ENCODE peak calls at places on chromosomes 2 and 18, in eight cellular contexts. I is SK-N-SH, W is PC-9, R is left lung, H is SK-N-MC, B is psoas muscle, Y is ovary, S is astrocyte. P is an unnamed sample. For H3K36me3, the result is how much of the 10 kb centered on the place peaks cover.

GRCh38 chr2:36174920-36175319 is 180.7 kb upstream of the CRIM1 start:
- DNase-seq in I (no peak), W (no peak), R (no peak), H (no peak), B (no peak), Y (no peak), S (no peak), P (no peak)

GRCh38 chr18:34783485-34783884 is 73.4 kb downstream of the DTNA start:
- DNase-seq in I (no peak), W (no peak), R (no peak), H (no peak), B (no peak), Y (no peak), S (peak), P (no peak)

GRCh38 chr18:10386049-10386448 is 68.4 kb upstream of the APCDD1 start:
- DNase-seq in I (no peak), W (no peak), R (no peak), H (no peak), B (no peak), Y (peak), S (no peak), P (no peak)

GRCh38 chr2:168731002-168731401 is 71.4 kb upstream of the NOSTRIN start:
- DNase-seq in I (no peak), W (no peak), R (no peak), H (no peak), B (no peak), Y (no peak), S (no peak), P (no peak)

GRCh38 chr18:37385846-37386435 is 179.7 kb downstream of the CELF4 start:
- DNase-seq in I (peak), W (no peak), R (no peak), H (no peak), B (no peak), Y (no peak), S (no peak), P (no peak)

GRCh38 chr18:47283476-47283875 is 32.0 kb upstream of the SKOR2 start:
- DNase-seq in I (peak), W (no peak), R (no peak), H (peak), B (no peak), Y (no peak), S (peak), P (peak)

GRCh38 chr2:141498561-141498960 is 632.3 kb downstream of the LRP1B start:
- DNase-seq in I (no peak), W (no peak), R (no peak), H (no peak), B (no peak), Y (no peak), S (peak), P (no peak)

GRCh38 chr18:46754188-46754587 is 2.7 kb downstream of the ST8SIA5 start:
- DNase-seq in I (no peak), W (peak), R (no peak), H (no peak), B (no peak), Y (no peak), S (no peak), P (no peak)

GRCh38 chr2:196448680-196449079 is 190.8 kb upstream of the CCDC150 start:
- DNase-seq in I (no peak), W (no peak), R (no peak), H (no peak), B (no peak), Y (no peak), S (no peak), P (no peak)

GRCh38 chr2:233075141-233075965 is 15.2 kb downstream of the INPP5D start:
- DNase-seq in I (no peak), W (no peak), R (no peak), H (no peak), B (no peak), Y (no peak), S (no peak), P (no peak)

GRCh38 chr2:212408524-212408923 is 130.1 kb downstream of the ERBB4 start:
- DNase-seq in I (no peak), W (no peak), R (no peak), H (no peak), B (no peak), Y (no peak), S (peak), P (no peak)

GRCh38 chr2:215590353-215590752 is 154.5 kb upstream of the FN1 start:
- DNase-seq in I (no peak), W (no peak), R (no peak), H (no peak), B (no peak), Y (no peak), S (no peak), P (no peak)

GRCh38 chr2:160994141-160995002 is 165.9 kb upstream of the TANK start:
- DNase-seq in I (peak), W (peak), R (no peak), H (peak), B (peak), Y (peak), S (peak), P (peak)

GRCh38 chr2:86274265-86274917 is 63.0 kb downstream of the REEP1 start:
- DNase-seq in I (no peak), W (peak), R (no peak), H (no peak), B (no peak), Y (no peak), S (peak), P (no peak)

GRCh38 chr2:121080013-121080772 is 204.8 kb downstream of the TFCP2L1 start:
- DNase-seq in I (peak), W (peak), R (no peak), H (no peak), B (no peak), Y (peak), S (no peak), P (peak)

GRCh38 chr18:25464211-25464610 is 112.2 kb upstream of the ZNF521 start:
- DNase-seq in I (no peak), W (no peak), R (no peak), H (no peak), B (no peak), Y (no peak), S (peak), P (no peak)

GRCh38 chr2:147019296-147019695 is 825.5 kb upstream of the ACVR2A start:
- DNase-seq in I (no peak), W (no peak), R (no peak), H (no peak), B (no peak), Y (no peak), S (no peak), P (no peak)

GRCh38 chr2:168801961-168802824 is at the start of gene NOSTRIN:
- DNase-seq in I (no peak), W (no peak), R (no peak), H (no peak), B (no peak), Y (no peak), S (peak), P (no peak)

GRCh38 chr18:42028232-42028832 is 73.3 kb downstream of the PIK3C3 start:
- DNase-seq in I (peak), W (no peak), R (no peak), H (no peak), B (no peak), Y (no peak), S (peak), P (peak)

GRCh38 chr18:13611058-13611615 is 115.2 kb downstream of the FAM210A start:
- DNase-seq in I (peak), W (no peak), R (no peak), H (no peak), B (peak), Y (no peak), S (peak), P (no peak)

GRCh38 chr2:37566517-37566961 is 104.9 kb downstream of the CDC42EP3 start:
- DNase-seq in I (no peak), W (peak), R (no peak), H (peak), B (no peak), Y (no peak), S (peak), P (no peak)

GRCh38 chr2:204544961-204545860 is at the start of gene PARD3B:
- DNase-seq in I (peak), W (peak), R (peak), H (no peak), B (peak), Y (peak), S (peak), P (peak)

GRCh38 chr2:149363953-149364352 is 33.6 kb downstream of the LYPD6 start:
- DNase-seq in I (no peak), W (no peak), R (no peak), H (no peak), B (no peak), Y (no peak), S (peak), P (no peak)

GRCh38 chr2:69683170-69683971 is 39.8 kb upstream of the AAK1 start:
- DNase-seq in I (peak), W (peak), R (no peak), H (peak), B (no peak), Y (no peak), S (peak), P (no peak)

GRCh38 chr2:120231974-120232635 is 8.9 kb upstream of the TMEM185B start:
- DNase-seq in I (no peak), W (no peak), R (peak), H (no peak), B (peak), Y (peak), S (no peak), P (no peak)

GRCh38 chr2:27798948-27799645 is 27.6 kb downstream of the MRPL33 start:
- DNase-seq in I (no peak), W (peak), R (no peak), H (peak), B (no peak), Y (no peak), S (peak), P (no peak)

GRCh38 chr2:72015281-72015680 is 132.4 kb downstream of the CYP26B1 start:
- DNase-seq in I (no peak), W (no peak), R (no peak), H (no peak), B (no peak), Y (no peak), S (peak), P (no peak)

GRCh38 chr18:77374106-77374505 is 124.5 kb downstream of the GALR1 start:
- DNase-seq in I (no peak), W (no peak), R (no peak), H (no peak), B (peak), Y (no peak), S (no peak), P (no peak)

GRCh38 chr2:165573534-165574461 is 104.3 kb downstream of the CSRNP3 start:
- DNase-seq in I (peak), W (no peak), R (peak), H (no peak), B (no peak), Y (peak), S (peak), P (peak)

GRCh38 chr18:48852292-48852691 is 98.5 kb downstream of the SMAD7 start:
- DNase-seq in I (no peak), W (no peak), R (no peak), H (no peak), B (no peak), Y (no peak), S (peak), P (no peak)

GRCh38 chr2:118865106-118865505 is 17.7 kb upstream of the EN1 start:
- DNase-seq in I (peak), W (peak), R (no peak), H (no peak), B (no peak), Y (no peak), S (no peak), P (peak)

GRCh38 chr2:172090044-172090946 is 5.0 kb downstream of the DLX1 start:
- DNase-seq in I (peak), W (no peak), R (no peak), H (no peak), B (no peak), Y (no peak), S (no peak), P (no peak)

GRCh38 chr2:101967826-101968498 is 23.8 kb upstream of the IL1R2 start:
- DNase-seq in I (no peak), W (no peak), R (no peak), H (no peak), B (no peak), Y (peak), S (peak), P (no peak)

GRCh38 chr2:240593703-240594451 is 7.3 kb downstream of the CAPN10 start:
- DNase-seq in I (no peak), W (no peak), R (peak), H (no peak), B (peak), Y (peak), S (no peak), P (peak)
- H3K36me3 ChIP-seq in I (under half), W (under half), R (under half), H (under half), B (half or more), Y (under half), S (under half), P (under half)

DNA sequence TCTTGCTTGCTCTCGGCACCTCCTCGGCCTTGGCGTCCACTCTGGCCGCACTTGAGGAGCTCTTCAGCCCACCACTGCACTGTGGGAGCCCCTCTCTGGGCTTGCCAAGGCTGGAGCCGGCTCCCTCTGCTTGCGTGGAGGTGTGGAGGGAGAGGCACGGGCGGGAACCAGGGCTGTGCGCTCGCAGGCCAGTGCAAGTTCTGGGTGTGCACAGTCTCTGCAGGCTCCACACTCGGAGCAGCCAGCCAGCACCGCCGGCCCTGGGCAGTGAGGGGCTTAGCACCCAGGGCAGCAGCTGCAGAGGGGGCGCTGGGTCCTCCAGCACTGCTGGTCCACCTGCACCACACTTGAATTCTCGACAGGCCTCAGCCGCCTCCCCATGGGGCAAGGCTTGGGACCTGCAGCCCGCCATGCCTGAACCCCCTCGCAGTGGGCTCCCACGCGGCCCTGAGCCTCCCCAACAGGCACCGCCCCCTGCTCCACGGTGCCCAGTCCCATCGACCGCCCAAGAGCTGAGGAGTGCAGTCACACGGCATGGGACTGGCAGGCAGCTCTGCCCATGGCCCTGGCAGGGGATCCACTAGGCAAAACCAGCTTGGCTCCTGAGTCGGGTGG is 411.2 kb upstream of the CHAC2 start:
- DNase-seq in I (no peak), W (no peak), R (peak), H (no peak), B (no peak), Y (no peak), S (no peak), P (no peak)
- H3K36me3 ChIP-seq in I (under half), W (under half), R (under half), H (under half), B (under half), Y (under half), S (under half), P (under half)

DNA sequence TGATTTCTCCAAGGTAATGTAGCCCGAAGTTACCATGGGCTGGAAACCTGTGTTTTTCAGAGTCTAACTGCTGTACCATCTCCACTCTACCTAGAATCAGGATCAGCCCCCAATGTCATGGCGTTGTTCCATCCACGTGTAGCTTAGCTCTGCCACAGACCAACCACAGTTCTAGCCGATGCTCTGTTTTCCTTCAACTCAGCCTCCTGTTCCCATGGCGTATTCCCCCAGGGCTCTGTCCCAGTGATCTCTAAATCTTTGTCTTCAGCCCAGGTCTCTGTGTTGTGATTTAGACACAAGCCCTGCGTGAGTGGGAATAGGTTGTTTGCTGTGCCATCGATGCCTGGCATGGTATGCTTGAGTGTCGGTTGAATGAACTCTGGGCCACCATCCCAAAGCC is 53.4 kb downstream of the LPIN1 start:
- DNase-seq in I (no peak), W (no peak), R (no peak), H (no peak), B (no peak), Y (no peak), S (no peak), P (no peak)
- H3K36me3 ChIP-seq in I (under half), W (under half), R (under half), H (under half), B (half or more), Y (under half), S (half or more), P (half or more)

GRCh38 chr2:54862229-54862628 is 138.8 kb downstream of the EML6 start:
- DNase-seq in I (no peak), W (no peak), R (no peak), H (no peak), B (no peak), Y (no peak), S (no peak), P (no peak)

GRCh38 chr2:54862742-54863141 is 139.3 kb downstream of the EML6 start:
- DNase-seq in I (no peak), W (no peak), R (no peak), H (no peak), B (no peak), Y (no peak), S (no peak), P (no peak)

GRCh38 chr2:54859416-54859815 is 136.0 kb downstream of the EML6 start:
- DNase-seq in I (no peak), W (no peak), R (no peak), H (no peak), B (no peak), Y (no peak), S (no peak), P (no peak)

GRCh38 chr2:54858021-54858681 is 134.7 kb downstream of the EML6 start:
- DNase-seq in I (no peak), W (no peak), R (no peak), H (no peak), B (no peak), Y (no peak), S (peak), P (no peak)

DNA sequence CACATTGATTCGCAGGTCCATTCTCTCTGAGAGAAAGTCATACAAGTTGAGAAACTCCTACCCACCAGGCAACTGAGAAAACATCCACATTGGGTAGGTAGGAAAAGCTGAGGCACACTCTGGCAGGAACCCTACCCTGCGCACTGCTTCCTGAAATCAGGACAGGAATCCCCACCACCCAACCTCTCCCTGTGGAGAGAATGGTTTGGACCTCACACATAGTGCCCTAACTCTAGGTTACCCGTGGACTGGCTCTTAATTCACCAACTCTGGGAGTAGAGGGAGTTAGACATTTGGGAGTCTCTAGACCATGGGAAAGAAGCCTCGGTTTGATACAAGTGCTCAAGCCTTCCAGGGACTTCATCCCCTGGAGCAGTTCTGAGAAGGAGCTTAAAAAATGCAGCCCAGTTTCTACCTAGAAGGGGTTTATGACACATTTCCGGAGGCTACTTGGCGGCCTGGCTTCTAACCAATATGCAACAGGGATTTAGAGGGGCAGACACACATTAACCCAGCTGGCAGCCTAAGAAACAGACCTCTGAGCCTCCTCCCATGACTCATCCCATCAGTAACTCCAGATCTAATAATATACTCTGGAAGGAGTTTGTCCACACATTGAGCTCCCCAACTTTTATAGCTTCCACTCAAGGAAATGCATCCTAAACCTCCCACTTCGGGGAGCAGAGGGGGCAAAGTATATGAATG is 136.7 kb downstream of the EML6 start:
- DNase-seq in I (no peak), W (no peak), R (no peak), H (no peak), B (no peak), Y (no peak), S (peak), P (no peak)
- H3K36me3 ChIP-seq in I (under half), W (under half), R (under half), H (under half), B (under half), Y (under half), S (under half), P (under half)

GRCh38 chr2:17740203-17740602 is 13.4 kb downstream of the SMC6 start:
- DNase-seq in I (no peak), W (no peak), R (no peak), H (no peak), B (no peak), Y (no peak), S (no peak), P (no peak)
- H3K36me3 ChIP-seq in I (half or more), W (under half), R (under half), H (half or more), B (half or more), Y (under half), S (under half), P (half or more)

GRCh38 chr2:24816404-24816803 is 23.2 kb downstream of the CENPO start:
- DNase-seq in I (no peak), W (no peak), R (no peak), H (no peak), B (no peak), Y (no peak), S (no peak), P (no peak)
- H3K36me3 ChIP-seq in I (under half), W (under half), R (under half), H (half or more), B (under half), Y (under half), S (under half), P (half or more)

GRCh38 chr2:104867351-104868080 is 13.6 kb downstream of the POU3F3 start:
- DNase-seq in I (no peak), W (no peak), R (peak), H (no peak), B (no peak), Y (no peak), S (peak), P (no peak)

GRCh38 chr2:104866883-104867350 is 13.0 kb downstream of the POU3F3 start:
- DNase-seq in I (no peak), W (no peak), R (peak), H (no peak), B (no peak), Y (no peak), S (no peak), P (no peak)

GRCh38 chr2:104870249-104870816 is 16.4 kb downstream of the POU3F3 start:
- DNase-seq in I (no peak), W (no peak), R (no peak), H (no peak), B (no peak), Y (no peak), S (no peak), P (no peak)

GRCh38 chr2:104866122-104866864 is 12.4 kb downstream of the POU3F3 start:
- DNase-seq in I (no peak), W (no peak), R (no peak), H (no peak), B (no peak), Y (no peak), S (no peak), P (no peak)

GRCh38 chr2:104868081-104868806 is 14.3 kb downstream of the POU3F3 start:
- DNase-seq in I (no peak), W (no peak), R (no peak), H (no peak), B (no peak), Y (no peak), S (no peak), P (no peak)
- H3K36me3 ChIP-seq in I (under half), W (under half), R (under half), H (under half), B (under half), Y (under half), S (under half), P (under half)

DNA sequence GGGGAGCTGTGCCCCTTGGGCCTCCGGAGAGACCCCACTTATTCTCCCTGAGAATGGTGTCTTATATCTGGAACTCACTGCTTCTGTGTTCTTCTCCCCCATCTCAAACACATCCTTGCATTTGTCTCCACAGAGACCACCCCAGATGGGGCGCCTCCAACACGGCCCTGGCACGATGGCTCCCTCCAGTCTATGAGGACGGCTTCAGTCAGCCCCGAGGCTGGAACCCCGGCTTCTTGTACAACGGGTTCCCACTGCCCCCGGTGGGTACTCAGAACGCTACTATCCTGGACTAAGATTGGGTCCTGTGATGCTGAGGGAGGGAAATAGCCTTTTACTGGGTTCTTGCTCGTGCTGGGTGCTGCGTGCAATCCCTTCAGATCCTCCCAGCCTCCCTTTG is 40.3 kb downstream of the TPO start:
- DNase-seq in I (no peak), W (no peak), R (peak), H (no peak), B (no peak), Y (no peak), S (no peak), P (no peak)
- H3K36me3 ChIP-seq in I (under half), W (under half), R (under half), H (under half), B (under half), Y (under half), S (under half), P (under half)